ENCODE peak calls at places on chromosome 3, in nine cellular contexts. One of them, this sample, is unnamed.
A peak's percentile ranks its signal among the peaks of the same experiment; 100 is the strongest.

GRCh38 chr3:4421121-4421520 is 45.9 kb downstream of the SUMF1 start:
- DNase-seq in Panc1: no peak
- DNase-seq in nephron progenitor cell: no peak
- DNase-seq in cardiac muscle cell: peak; percentile 46
- DNase-seq in heart right ventricle: no peak
- DNase-seq in spleen: no peak
- DNase-seq in mesothelial cell of epicardium: no peak
- DNase-seq in keratinocyte: peak; percentile 32
- DNase-seq in astrocyte: peak; percentile 79
- DNase-seq in this sample: peak; percentile 23

GRCh38 chr3:184443364-184443763 is 63.5 kb downstream of the CHRD start:
- DNase-seq in Panc1: no peak
- DNase-seq in nephron progenitor cell: no peak
- DNase-seq in cardiac muscle cell: no peak
- DNase-seq in heart right ventricle: no peak
- DNase-seq in spleen: no peak
- DNase-seq in mesothelial cell of epicardium: no peak
- DNase-seq in keratinocyte: no peak
- DNase-seq in astrocyte: no peak
- DNase-seq in this sample: peak; percentile 15

GRCh38 chr3:10423171-10423882 is 82.1 kb downstream of the ATP2B2 start:
- DNase-seq in Panc1: no peak
- DNase-seq in nephron progenitor cell: no peak
- DNase-seq in cardiac muscle cell: no peak
- DNase-seq in heart right ventricle: no peak
- DNase-seq in spleen: no peak
- DNase-seq in mesothelial cell of epicardium: no peak
- DNase-seq in keratinocyte: no peak
- DNase-seq in astrocyte: no peak
- DNase-seq in this sample: no peak

GRCh38 chr3:179807588-179807987 is 154.7 kb downstream of the USP13 start:
- DNase-seq in Panc1: no peak
- DNase-seq in nephron progenitor cell: no peak
- DNase-seq in cardiac muscle cell: no peak
- DNase-seq in heart right ventricle: no peak
- DNase-seq in spleen: no peak
- DNase-seq in mesothelial cell of epicardium: no peak
- DNase-seq in keratinocyte: no peak
- DNase-seq in astrocyte: no peak
- DNase-seq in this sample: no peak

GRCh38 chr3:60854762-60855161 is 396.5 kb downstream of the FHIT start:
- DNase-seq in Panc1: no peak
- DNase-seq in nephron progenitor cell: no peak
- DNase-seq in cardiac muscle cell: no peak
- DNase-seq in heart right ventricle: no peak
- DNase-seq in spleen: no peak
- DNase-seq in mesothelial cell of epicardium: no peak
- DNase-seq in keratinocyte: no peak
- DNase-seq in astrocyte: no peak
- DNase-seq in this sample: no peak

GRCh38 chr3:13935494-13936094 is 55.7 kb upstream of the WNT7A start:
- DNase-seq in Panc1: no peak
- DNase-seq in nephron progenitor cell: no peak
- DNase-seq in cardiac muscle cell: no peak
- DNase-seq in heart right ventricle: no peak
- DNase-seq in spleen: no peak
- DNase-seq in mesothelial cell of epicardium: no peak
- DNase-seq in keratinocyte: no peak
- DNase-seq in astrocyte: no peak
- DNase-seq in this sample: no peak

GRCh38 chr3:175335229-175335628 is 476.1 kb downstream of the NAALADL2 start:
- DNase-seq in Panc1: no peak
- DNase-seq in nephron progenitor cell: no peak
- DNase-seq in cardiac muscle cell: no peak
- DNase-seq in heart right ventricle: no peak
- DNase-seq in spleen: no peak
- DNase-seq in mesothelial cell of epicardium: no peak
- DNase-seq in keratinocyte: no peak
- DNase-seq in astrocyte: peak; percentile 66
- DNase-seq in this sample: no peak

GRCh38 chr3:47504113-47504512 is 9.4 kb downstream of the ELP6 start:
- DNase-seq in Panc1: no peak
- DNase-seq in nephron progenitor cell: no peak
- DNase-seq in cardiac muscle cell: no peak
- DNase-seq in heart right ventricle: no peak
- DNase-seq in spleen: peak; percentile 11
- DNase-seq in mesothelial cell of epicardium: no peak
- DNase-seq in keratinocyte: no peak
- DNase-seq in astrocyte: no peak
- DNase-seq in this sample: no peak

GRCh38 chr3:129105862-129106261 is 15.7 kb downstream of the RAB43 start:
- DNase-seq in Panc1: no peak
- DNase-seq in nephron progenitor cell: no peak
- DNase-seq in cardiac muscle cell: no peak
- DNase-seq in heart right ventricle: no peak
- DNase-seq in spleen: no peak
- DNase-seq in mesothelial cell of epicardium: no peak
- DNase-seq in keratinocyte: no peak
- DNase-seq in astrocyte: no peak
- DNase-seq in this sample: no peak

GRCh38 chr3:102170545-102170944 is 264.3 kb upstream of the ZPLD1 start:
- DNase-seq in Panc1: no peak
- DNase-seq in nephron progenitor cell: no peak
- DNase-seq in cardiac muscle cell: no peak
- DNase-seq in heart right ventricle: no peak
- DNase-seq in spleen: no peak
- DNase-seq in mesothelial cell of epicardium: no peak
- DNase-seq in keratinocyte: no peak
- DNase-seq in astrocyte: no peak
- DNase-seq in this sample: no peak

GRCh38 chr3:11438636-11439035 is 166.4 kb downstream of the ATG7 start:
- DNase-seq in Panc1: no peak
- DNase-seq in nephron progenitor cell: no peak
- DNase-seq in cardiac muscle cell: peak; percentile 70
- DNase-seq in heart right ventricle: peak; percentile 31
- DNase-seq in spleen: no peak
- DNase-seq in mesothelial cell of epicardium: no peak
- DNase-seq in keratinocyte: no peak
- DNase-seq in astrocyte: no peak
- DNase-seq in this sample: no peak

GRCh38 chr3:172853911-172854648 is 103.6 kb downstream of the ECT2 start:
- DNase-seq in Panc1: no peak
- DNase-seq in nephron progenitor cell: no peak
- DNase-seq in cardiac muscle cell: no peak
- DNase-seq in heart right ventricle: no peak
- DNase-seq in spleen: no peak
- DNase-seq in mesothelial cell of epicardium: no peak
- DNase-seq in keratinocyte: no peak
- DNase-seq in astrocyte: no peak
- DNase-seq in this sample: no peak

GRCh38 chr3:25856902-25857518 is 67.1 kb downstream of the OXSM start:
- DNase-seq in Panc1: no peak
- DNase-seq in nephron progenitor cell: no peak
- DNase-seq in cardiac muscle cell: peak; percentile 72
- DNase-seq in heart right ventricle: no peak
- DNase-seq in spleen: no peak
- DNase-seq in mesothelial cell of epicardium: no peak
- DNase-seq in keratinocyte: no peak
- DNase-seq in astrocyte: peak; percentile 41
- DNase-seq in this sample: peak; percentile 49

GRCh38 chr3:40939113-40940070 is 259.9 kb upstream of the CTNNB1 start:
- DNase-seq in Panc1: no peak
- DNase-seq in nephron progenitor cell: no peak
- DNase-seq in cardiac muscle cell: no peak
- DNase-seq in heart right ventricle: no peak
- DNase-seq in spleen: no peak
- DNase-seq in mesothelial cell of epicardium: no peak
- DNase-seq in keratinocyte: no peak
- DNase-seq in astrocyte: no peak
- DNase-seq in this sample: peak; percentile 22

GRCh38 chr3:132034097-132034485 is 723 bp downstream of the CPNE4 start:
- DNase-seq in Panc1: no peak
- DNase-seq in nephron progenitor cell: peak; percentile 5
- DNase-seq in cardiac muscle cell: no peak
- DNase-seq in heart right ventricle: no peak
- DNase-seq in spleen: no peak
- DNase-seq in mesothelial cell of epicardium: no peak
- DNase-seq in keratinocyte: no peak
- DNase-seq in astrocyte: no peak
- DNase-seq in this sample: no peak

GRCh38 chr3:132034486-132035464 is at the start of gene CPNE4:
- DNase-seq in Panc1: peak; percentile 20
- DNase-seq in nephron progenitor cell: peak; percentile 99
- DNase-seq in cardiac muscle cell: peak; percentile 80
- DNase-seq in heart right ventricle: peak; percentile 75
- DNase-seq in spleen: peak; percentile 87
- DNase-seq in mesothelial cell of epicardium: peak; percentile 96
- DNase-seq in keratinocyte: peak; percentile 28
- DNase-seq in astrocyte: peak; percentile 21
- DNase-seq in this sample: peak; percentile 87

GRCh38 chr3:132032959-132033358 is 1.9 kb downstream of the CPNE4 start:
- DNase-seq in Panc1: no peak
- DNase-seq in nephron progenitor cell: no peak
- DNase-seq in cardiac muscle cell: no peak
- DNase-seq in heart right ventricle: no peak
- DNase-seq in spleen: no peak
- DNase-seq in mesothelial cell of epicardium: no peak
- DNase-seq in keratinocyte: no peak
- DNase-seq in astrocyte: no peak
- DNase-seq in this sample: no peak

GRCh38 chr3:132033471-132033870 is 1.3 kb downstream of the CPNE4 start:
- DNase-seq in Panc1: no peak
- DNase-seq in nephron progenitor cell: no peak
- DNase-seq in cardiac muscle cell: no peak
- DNase-seq in heart right ventricle: no peak
- DNase-seq in spleen: no peak
- DNase-seq in mesothelial cell of epicardium: no peak
- DNase-seq in keratinocyte: no peak
- DNase-seq in astrocyte: no peak
- DNase-seq in this sample: no peak

DNA sequence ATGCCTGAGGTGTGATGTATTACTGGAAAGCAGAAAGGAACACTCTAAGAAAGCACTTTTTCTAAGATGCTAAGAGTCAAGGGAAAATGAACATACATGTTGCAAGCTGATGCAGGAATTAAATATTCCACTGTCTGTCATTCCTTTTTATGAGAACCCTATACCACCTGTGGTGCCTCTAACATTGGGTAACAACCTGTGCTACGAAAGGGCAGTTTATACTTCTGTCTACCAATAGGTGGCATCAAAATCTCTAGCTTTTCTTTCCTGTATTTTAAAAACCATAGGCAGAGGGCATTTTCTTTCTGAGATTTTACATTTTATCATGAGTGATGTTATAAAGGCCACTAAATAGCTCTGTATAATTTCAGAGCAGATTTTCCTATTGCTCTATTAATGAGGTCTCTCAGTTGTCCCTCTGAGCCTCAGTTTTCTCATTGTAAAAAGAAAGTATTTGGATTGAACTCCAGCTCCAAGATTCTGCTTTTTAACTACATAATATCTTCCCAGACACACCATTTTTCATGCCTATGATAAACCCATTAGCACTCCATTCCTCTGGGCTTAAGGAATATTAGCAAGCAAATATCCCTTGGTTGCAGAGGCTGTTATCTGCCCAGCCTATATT is 3.5 kb upstream of the CPNE4 start:
- DNase-seq in Panc1: peak; percentile 22
- DNase-seq in nephron progenitor cell: no peak
- DNase-seq in cardiac muscle cell: peak; percentile 44
- DNase-seq in heart right ventricle: no peak
- DNase-seq in spleen: no peak
- DNase-seq in mesothelial cell of epicardium: no peak
- DNase-seq in keratinocyte: no peak
- DNase-seq in astrocyte: no peak
- DNase-seq in this sample: peak; percentile 59
- TF ChIP-seq CTCF in Panc1: peak; percentile 75
- TF ChIP-seq CTCF in nephron progenitor cell: peak; percentile 64
- TF ChIP-seq CTCF in cardiac muscle cell: peak; percentile 75
- TF ChIP-seq CTCF in heart right ventricle: peak; percentile 50
- TF ChIP-seq CTCF in spleen: no peak
- TF ChIP-seq CTCF in mesothelial cell of epicardium: peak; percentile 60
- TF ChIP-seq CTCF in keratinocyte: peak; percentile 60
- TF ChIP-seq CTCF in astrocyte: peak; percentile 58
- TF ChIP-seq CTCF in this sample: peak; percentile 62

DNA sequence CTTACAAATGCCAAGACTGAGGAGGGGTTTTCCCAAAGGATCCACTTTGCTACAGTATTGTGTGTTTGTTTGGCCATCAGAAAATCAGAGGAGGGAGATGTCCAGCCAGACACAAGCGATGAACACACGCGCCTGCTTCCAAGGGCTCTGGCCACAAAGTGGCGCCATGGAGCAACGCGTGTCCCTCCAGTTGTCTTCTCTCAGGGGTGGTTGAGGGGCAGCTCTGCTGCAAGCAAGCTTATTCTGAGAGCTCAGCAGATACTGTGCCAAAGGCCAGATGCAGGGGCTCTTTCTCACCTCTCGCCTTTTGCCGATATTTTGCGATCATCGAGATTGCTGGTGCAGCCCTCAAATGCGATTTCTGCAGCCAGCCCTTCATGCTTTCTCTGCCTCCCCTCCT is 88.9 kb upstream of the OSBPL11 start:
- DNase-seq in Panc1: no peak
- DNase-seq in nephron progenitor cell: peak; percentile 54
- DNase-seq in cardiac muscle cell: peak; percentile 54
- DNase-seq in heart right ventricle: no peak
- DNase-seq in spleen: no peak
- DNase-seq in mesothelial cell of epicardium: no peak
- DNase-seq in keratinocyte: no peak
- DNase-seq in astrocyte: no peak
- DNase-seq in this sample: peak; percentile 5
- TF ChIP-seq CTCF in Panc1: peak; percentile 56
- TF ChIP-seq CTCF in nephron progenitor cell: peak; percentile 50
- TF ChIP-seq CTCF in cardiac muscle cell: peak; percentile 43
- TF ChIP-seq CTCF in heart right ventricle: peak; percentile 30
- TF ChIP-seq CTCF in spleen: no peak
- TF ChIP-seq CTCF in mesothelial cell of epicardium: no peak
- TF ChIP-seq CTCF in keratinocyte: peak; percentile 27
- TF ChIP-seq CTCF in astrocyte: peak; percentile 6
- TF ChIP-seq CTCF in this sample: no peak

GRCh38 chr3:150410311-150411105 is 2.4 kb downstream of the TSC22D2 start:
- DNase-seq in Panc1: no peak
- DNase-seq in nephron progenitor cell: peak; percentile 27
- DNase-seq in cardiac muscle cell: peak; percentile 47
- DNase-seq in heart right ventricle: peak; percentile 34
- DNase-seq in spleen: peak; percentile 91
- DNase-seq in mesothelial cell of epicardium: peak; percentile 42
- DNase-seq in keratinocyte: no peak
- DNase-seq in astrocyte: peak; percentile 20
- DNase-seq in this sample: peak; percentile 49
- TF ChIP-seq CTCF in Panc1: peak; percentile 52
- TF ChIP-seq CTCF in nephron progenitor cell: peak; percentile 3
- TF ChIP-seq CTCF in cardiac muscle cell: no peak
- TF ChIP-seq CTCF in heart right ventricle: no peak
- TF ChIP-seq CTCF in spleen: no peak
- TF ChIP-seq CTCF in mesothelial cell of epicardium: no peak
- TF ChIP-seq CTCF in keratinocyte: no peak
- TF ChIP-seq CTCF in astrocyte: no peak
- TF ChIP-seq CTCF in this sample: no peak

DNA sequence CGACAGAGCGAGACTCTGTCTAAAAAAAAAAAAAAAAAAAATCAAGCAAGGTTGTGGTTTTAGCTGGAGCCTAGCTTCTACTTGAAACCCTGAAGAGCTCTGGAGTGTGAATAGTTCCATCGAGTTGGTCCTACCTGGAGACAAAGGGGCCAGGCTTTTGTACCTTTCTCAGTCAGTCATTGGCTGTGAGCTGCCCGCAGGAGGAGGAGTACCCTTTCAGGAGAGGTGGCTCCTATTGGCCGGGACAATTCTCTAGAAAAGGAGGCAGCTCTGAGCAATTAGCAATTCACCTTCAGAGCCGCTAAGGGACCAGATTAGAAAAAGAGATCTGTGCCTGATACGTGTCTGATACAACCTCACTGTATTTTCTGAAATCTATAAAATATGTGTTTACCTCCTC is 29.9 kb upstream of the PDCD6IP start:
- DNase-seq in Panc1: no peak
- DNase-seq in nephron progenitor cell: no peak
- DNase-seq in cardiac muscle cell: no peak
- DNase-seq in heart right ventricle: no peak
- DNase-seq in spleen: no peak
- DNase-seq in mesothelial cell of epicardium: no peak
- DNase-seq in keratinocyte: no peak
- DNase-seq in astrocyte: no peak
- DNase-seq in this sample: no peak
- TF ChIP-seq CTCF in Panc1: no peak
- TF ChIP-seq CTCF in nephron progenitor cell: no peak
- TF ChIP-seq CTCF in cardiac muscle cell: no peak
- TF ChIP-seq CTCF in heart right ventricle: no peak
- TF ChIP-seq CTCF in spleen: no peak
- TF ChIP-seq CTCF in mesothelial cell of epicardium: no peak
- TF ChIP-seq CTCF in keratinocyte: no peak
- TF ChIP-seq CTCF in astrocyte: no peak
- TF ChIP-seq CTCF in this sample: no peak

This sample was measured in MCF 10A.